ENCODE peak calls at places on chromosome 1, in six cellular contexts. F is stimulated activated CD4-positive, alpha-beta T cell treated with anti-CD3 and anti-CD28 coated beads, Interleukin-12 subunit alpha, Interleukin-12 subunit beta, amount 100 ng/mL, for 4 hours; Z is activated CD4-positive, alpha-beta T cell treated with anti-CD3 and anti-CD28 coated beads, Interleukin-2, amount 50 U/mL, for 1 hour; N is AG04450; J is H7; U is lower leg skin. O is an unnamed sample.

GRCh38 chr1:145999321-146000024 is 3.1 kb upstream of the TXNIP start:
- DNase-seq in F (no peak), Z (peak; percentile 35), N (no peak), J (no peak), U (no peak), O (no peak)

GRCh38 chr1:160400646-160401486 is 502 bp downstream of the VANGL2 start:
- DNase-seq in F (no peak), Z (no peak), N (no peak), J (peak; percentile 89), U (peak; percentile 87), O (peak; percentile 52)

GRCh38 chr1:183699643-183700160 is 46.6 kb upstream of the APOBEC4 start:
- DNase-seq in F (no peak), Z (no peak), N (no peak), J (no peak), U (no peak), O (no peak)

GRCh38 chr1:56301791-56302190 is 277.6 kb downstream of the PLPP3 start:
- DNase-seq in F (no peak), Z (no peak), N (peak; percentile 65), J (no peak), U (no peak), O (no peak)

GRCh38 chr1:197467881-197468280 is 199.8 kb downstream of the CRB1 start:
- DNase-seq in F (no peak), Z (no peak), N (no peak), J (no peak), U (no peak), O (no peak)

GRCh38 chr1:168084396-168085231 is 52.1 kb downstream of the GPR161 start:
- DNase-seq in F (peak; percentile 60), Z (peak; percentile 59), N (no peak), J (peak; percentile 88), U (peak; percentile 91), O (peak; percentile 49)

GRCh38 chr1:145707183-145707867 is at the start of gene PDZK1:
- DNase-seq in F (no peak), Z (no peak), N (no peak), J (peak; percentile 58), U (peak; percentile 63), O (no peak)

GRCh38 chr1:205122489-205122882 is 708 bp upstream of the RBBP5 start:
- DNase-seq in F (no peak), Z (no peak), N (no peak), J (no peak), U (no peak), O (no peak)

GRCh38 chr1:6864166-6864565 is 78.9 kb downstream of the CAMTA1 start:
- DNase-seq in F (no peak), Z (no peak), N (no peak), J (no peak), U (no peak), O (no peak)

GRCh38 chr1:230768903-230769570 is 21.8 kb downstream of the CAPN9 start:
- DNase-seq in F (no peak), Z (no peak), N (peak; percentile 78), J (no peak), U (no peak), O (no peak)

GRCh38 chr1:230632273-230632873 is 9.9 kb upstream of the COG2 start:
- DNase-seq in F (no peak), Z (no peak), N (no peak), J (peak; percentile 30), U (no peak), O (no peak)

GRCh38 chr1:68104155-68104554 is 53.7 kb upstream of the DIRAS3 start:
- DNase-seq in F (no peak), Z (no peak), N (peak; percentile 71), J (no peak), U (no peak), O (no peak)

GRCh38 chr1:2972011-2972878 is 49.0 kb upstream of the ACTRT2 start:
- DNase-seq in F (no peak), Z (no peak), N (no peak), J (no peak), U (peak; percentile 77), O (no peak)

GRCh38 chr1:87983841-87984240 is 655.2 kb downstream of the LMO4 start:
- DNase-seq in F (no peak), Z (no peak), N (no peak), J (no peak), U (no peak), O (no peak)

GRCh38 chr1:116334868-116335649 is 38.0 kb upstream of the ATP1A1 start:
- DNase-seq in F (no peak), Z (no peak), N (no peak), J (no peak), U (no peak), O (no peak)

GRCh38 chr1:182786223-182787001 is 3.2 kb upstream of the NPL start:
- DNase-seq in F (peak; percentile 22), Z (peak; percentile 8), N (peak; percentile 29), J (peak; percentile 71), U (peak; percentile 82), O (peak; percentile 44)

GRCh38 chr1:22281521-22282241 is 138.8 kb upstream of the WNT4 start:
- DNase-seq in F (no peak), Z (no peak), N (no peak), J (no peak), U (peak; percentile 46), O (no peak)

GRCh38 chr1:110673805-110674336 is 869 bp downstream of the KCNA3 start:
- DNase-seq in F (peak; percentile 29), Z (peak; percentile 30), N (no peak), J (no peak), U (peak; percentile 82), O (no peak)

GRCh38 chr1:153563339-153563952 is 2.2 kb downstream of the S100A2 start:
- DNase-seq in F (no peak), Z (no peak), N (no peak), J (no peak), U (no peak), O (no peak)

GRCh38 chr1:33306561-33307493 is 14.1 kb downstream of the A3GALT2 start:
- DNase-seq in F (no peak), Z (no peak), N (no peak), J (peak; percentile 81), U (no peak), O (no peak)

GRCh38 chr1:1434131-1434811 is 1.2 kb upstream of the VWA1 start:
- DNase-seq in F (no peak), Z (no peak), N (no peak), J (peak; percentile 93), U (peak; percentile 90), O (no peak)

GRCh38 chr1:153560241-153560640 is 5.4 kb downstream of the S100A2 start:
- DNase-seq in F (no peak), Z (no peak), N (no peak), J (no peak), U (no peak), O (no peak)

O was measured in progenitor cell of endocrine pancreas.